ENCODE peak calls at places on chromosomes 1 and 21, in ten cellular contexts. B is pancreas; F is osteoblast; Y is left lung; I is A549; G is Peyer's patch; N is OCI-LY7; P is body of pancreas; W is colonic mucosa; K is CD8-positive, alpha-beta T cell. H is an unnamed sample.

GRCh38 chr1:203325418-203326091 is 20.2 kb downstream of the BTG2 start:
- DNase-seq in B (peak; percentile 81), N (peak; percentile 83), F (no peak), G (peak; percentile 71), P (peak; percentile 70), K (no peak), Y (peak; percentile 76), I (no peak), W (peak; percentile 90), H (no peak)

GRCh38 chr1:47571161-47571560 is 133.3 kb downstream of the FOXD2 start:
- DNase-seq in F (peak; percentile 62), Y (no peak), N (no peak), K (no peak), P (no peak), I (no peak), G (no peak), W (no peak), B (no peak), H (no peak)

GRCh38 chr1:119483441-119484200 is 23.4 kb upstream of the HSD3B1 start:
- DNase-seq in W (no peak), Y (no peak), P (no peak), N (no peak), F (no peak), K (no peak), I (no peak), G (no peak), B (no peak), H (no peak)

GRCh38 chr1:33099290-33100118 is 18.6 kb downstream of the AZIN2 start:
- DNase-seq in I (no peak), B (no peak), F (peak; percentile 95), P (peak; percentile 67), Y (peak; percentile 82), G (no peak), W (no peak), K (peak; percentile 82), N (peak; percentile 20), H (no peak)

GRCh38 chr1:53526451-53527101 is 67.4 kb downstream of the DMRTB1 start:
- DNase-seq in G (no peak), N (no peak), P (peak; percentile 66), W (peak; percentile 20), F (peak; percentile 99), Y (peak; percentile 57), K (no peak), B (no peak), I (no peak), H (no peak)

GRCh38 chr1:7594714-7595295 is 176.3 kb upstream of the VAMP3 start:
- DNase-seq in Y (peak; percentile 8), N (no peak), B (no peak), P (no peak), I (no peak), W (no peak), K (no peak), F (peak; percentile 73), G (no peak), H (no peak)

GRCh38 chr1:201838381-201838780 is 9.4 kb downstream of the IPO9 start:
- DNase-seq in N (no peak), I (no peak), P (no peak), G (no peak), K (no peak), B (no peak), F (no peak), W (no peak), Y (no peak), H (no peak)

GRCh38 chr1:183304466-183305122 is 113.6 kb downstream of the NMNAT2 start:
- DNase-seq in W (no peak), G (no peak), N (no peak), F (no peak), I (no peak), Y (no peak), B (no peak), P (no peak), K (no peak), H (no peak)

GRCh38 chr1:6477039-6477820 is 11.3 kb upstream of the TNFRSF25 start:
- DNase-seq in B (peak; percentile 46), P (no peak), K (no peak), F (no peak), W (no peak), N (no peak), Y (no peak), G (no peak), I (no peak), H (no peak)

GRCh38 chr1:86846166-86846647 is 67.7 kb downstream of the SELENOF start:
- DNase-seq in N (no peak), K (no peak), W (no peak), P (peak; percentile 10), G (no peak), B (no peak), F (peak; percentile 62), Y (no peak), I (no peak), H (no peak)

GRCh38 chr1:27979859-27980201 is 20.1 kb downstream of the XKR8 start:
- DNase-seq in G (no peak), P (no peak), N (no peak), B (no peak), I (no peak), K (no peak), F (no peak), Y (no peak), W (no peak), H (no peak)

GRCh38 chr1:184644771-184645170 is 109.9 kb downstream of the EDEM3 start:
- DNase-seq in Y (no peak), P (no peak), B (no peak), I (no peak), W (no peak), F (no peak), N (no peak), G (no peak), K (no peak), H (no peak)

GRCh38 chr21:44955141-44955802 is 15.4 kb downstream of the SLX9 start:
- DNase-seq in G (no peak), Y (no peak), B (peak; percentile 23), W (no peak), K (no peak), I (no peak), P (no peak), F (no peak), N (no peak), H (no peak)

GRCh38 chr1:201925961-201926585 is 20.3 kb downstream of the LMOD1 start:
- DNase-seq in G (no peak), K (no peak), B (no peak), Y (no peak), N (no peak), W (no peak), F (no peak), I (no peak), P (no peak), H (no peak)

GRCh38 chr1:229596961-229597699 is 28.8 kb downstream of the TAF5L start:
- DNase-seq in B (no peak), F (peak; percentile 88), G (no peak), N (no peak), P (peak; percentile 48), W (peak; percentile 23), I (no peak), K (no peak), Y (peak; percentile 32), H (no peak)

GRCh38 chr1:63112155-63112914 is 210.0 kb upstream of the FOXD3 start:
- DNase-seq in B (no peak), P (peak; percentile 4), I (no peak), W (no peak), N (no peak), F (peak; percentile 87), Y (no peak), G (no peak), K (no peak), H (no peak)

GRCh38 chr1:171438441-171438840 is 46.9 kb upstream of the PRRC2C start:
- DNase-seq in N (no peak), B (no peak), F (peak; percentile 36), K (no peak), W (peak; percentile 24), I (peak; percentile 47), G (no peak), P (peak; percentile 15), Y (peak; percentile 66), H (no peak)

GRCh38 chr1:172719694-172720138 is 60.8 kb downstream of the FASLG start:
- DNase-seq in P (no peak), Y (no peak), B (no peak), K (no peak), F (no peak), G (no peak), N (peak; percentile 53), W (no peak), I (peak; percentile 54), H (no peak)

GRCh38 chr1:37449936-37450335 is 24.4 kb upstream of the ZC3H12A start:
- DNase-seq in W (no peak), I (no peak), G (no peak), Y (peak; percentile 51), B (no peak), F (no peak), N (peak; percentile 68), P (peak; percentile 21), K (no peak), H (no peak)

GRCh38 chr1:154992721-154993571 is 440 bp upstream of the LENEP start:
- DNase-seq in F (peak; percentile 87), P (no peak), I (no peak), Y (peak; percentile 27), W (no peak), B (peak; percentile 37), N (no peak), K (no peak), G (peak; percentile 49), H (no peak)
- H3K4me1 ChIP-seq in F (no peaks in the 10 kb centered on the region), P (peaks cover 17% of the 10 kb centered on the region), I (peaks cover 29% of the 10 kb centered on the region), Y (peaks cover 21% of the 10 kb centered on the region), W (no peaks in the 10 kb centered on the region), B (peaks cover 3% of the 10 kb centered on the region), N (peaks cover 26% of the 10 kb centered on the region), K (peaks cover 5% of the 10 kb centered on the region), G (no peaks in the 10 kb centered on the region), H (no peaks in the 10 kb centered on the region)

GRCh38 chr1:25619101-25619890 is 2.7 kb downstream of the MAN1C1 start:
- DNase-seq in I (no peak), K (peak; percentile 71), F (peak; percentile 89), Y (no peak), W (peak; percentile 36), P (no peak), G (no peak), B (peak; percentile 68), N (peak; percentile 66), H (peak; percentile 41)
- H3K4me3 ChIP-seq in I (no peak overlapping the region), K (peak overlapping the region; percentile 57), F (no peak overlapping the region), Y (no peak overlapping the region), W (no peak overlapping the region), P (no peak overlapping the region), G (peak overlapping the region; percentile 86), B (no peak overlapping the region), N (no peak overlapping the region), H (no peak overlapping the region)

DNA sequence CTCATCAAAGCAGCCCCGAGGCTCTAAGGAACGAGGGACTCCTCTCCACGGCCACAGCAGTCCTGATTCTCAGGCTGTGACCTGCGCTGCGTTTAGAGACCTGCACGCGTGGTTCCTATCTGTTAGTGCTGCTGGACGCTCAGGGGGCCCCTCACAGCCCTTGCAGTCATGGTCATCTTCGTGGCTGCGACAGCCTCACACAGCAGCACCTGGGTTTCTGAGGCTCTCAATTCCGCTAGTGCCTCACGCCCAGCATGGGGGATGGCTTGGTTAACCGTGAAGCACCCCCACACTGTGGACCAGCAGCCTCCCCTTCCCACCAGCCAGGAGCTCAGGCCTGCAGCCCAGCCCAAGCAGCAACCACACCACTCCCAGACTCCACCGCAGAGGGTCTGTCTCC is 7.8 kb downstream of the MORN1 start:
- DNase-seq in B (no peak), N (no peak), F (peak; percentile 72), G (peak; percentile 39), I (no peak), W (no peak), K (no peak), P (no peak), Y (peak; percentile 15), H (no peak)
- H3K27ac ChIP-seq in B (no peak overlapping the region), N (no peak overlapping the region), F (no peak overlapping the region), G (no peak overlapping the region), I (no peak overlapping the region), W (no peak overlapping the region), K (no peak overlapping the region), P (no peak overlapping the region), Y (no peak overlapping the region), H (no peak overlapping the region)

GRCh38 chr1:208741296-208741695 is 497.1 kb upstream of the PLXNA2 start:
- DNase-seq in B (no peak), N (no peak), K (no peak), G (no peak), W (no peak), P (no peak), Y (no peak), F (peak; percentile 5), I (no peak), H (no peak)
- H3K4me1 ChIP-seq in B (no peaks in the 10 kb centered on the region), N (no peaks in the 10 kb centered on the region), K (no peaks in the 10 kb centered on the region), G (no peaks in the 10 kb centered on the region), W (no peaks in the 10 kb centered on the region), P (no peaks in the 10 kb centered on the region), Y (no peaks in the 10 kb centered on the region), F (no peaks in the 10 kb centered on the region), I (no peaks in the 10 kb centered on the region), H (no peaks in the 10 kb centered on the region)